ENCODE peak calls at places on chromosomes 11 and 22, in six cellular contexts. One of them, this sample, is unnamed.

GRCh38 chr11:33529461-33529860 is 171.2 kb downstream of the C11orf91 start:
- DNase-seq in posterior cingulate gyrus: no peak
- DNase-seq in anterior cingulate cortex: no peak
- DNase-seq in cardiac fibroblast: no peak
- DNase-seq in activated T-cell treated with anti-CD3 and anti-CD28 coated beads for 24 hours: no peak
- DNase-seq in amniotic stem cell: no peak
- DNase-seq in this sample: no peak

GRCh38 chr11:117425679-117426296 is 98.1 kb downstream of the CEP164 start:
- DNase-seq in posterior cingulate gyrus: no peak
- DNase-seq in anterior cingulate cortex: no peak
- DNase-seq in cardiac fibroblast: no peak
- DNase-seq in activated T-cell treated with anti-CD3 and anti-CD28 coated beads for 24 hours: no peak
- DNase-seq in amniotic stem cell: no peak
- DNase-seq in this sample: no peak

GRCh38 chr11:132284048-132284447 is 913.6 kb downstream of the NTM start:
- DNase-seq in posterior cingulate gyrus: no peak
- DNase-seq in anterior cingulate cortex: no peak
- DNase-seq in cardiac fibroblast: no peak
- DNase-seq in activated T-cell treated with anti-CD3 and anti-CD28 coated beads for 24 hours: no peak
- DNase-seq in amniotic stem cell: no peak
- DNase-seq in this sample: no peak

GRCh38 chr11:34356130-34356529 is 1.7 kb downstream of the ABTB2 start:
- DNase-seq in posterior cingulate gyrus: no peak
- DNase-seq in anterior cingulate cortex: no peak
- DNase-seq in cardiac fibroblast: no peak
- DNase-seq in activated T-cell treated with anti-CD3 and anti-CD28 coated beads for 24 hours: no peak
- DNase-seq in amniotic stem cell: no peak
- DNase-seq in this sample: no peak

GRCh38 chr11:100687630-100688395 is 725 bp downstream of the ARHGAP42 start:
- DNase-seq in posterior cingulate gyrus: no peak
- DNase-seq in anterior cingulate cortex: peak; percentile 24
- DNase-seq in cardiac fibroblast: peak; percentile 86
- DNase-seq in activated T-cell treated with anti-CD3 and anti-CD28 coated beads for 24 hours: no peak
- DNase-seq in amniotic stem cell: peak; percentile 52
- DNase-seq in this sample: no peak

GRCh38 chr22:17778412-17778976 is 4.2 kb upstream of the BID start:
- DNase-seq in posterior cingulate gyrus: no peak
- DNase-seq in anterior cingulate cortex: no peak
- DNase-seq in cardiac fibroblast: no peak
- DNase-seq in activated T-cell treated with anti-CD3 and anti-CD28 coated beads for 24 hours: no peak
- DNase-seq in amniotic stem cell: no peak
- DNase-seq in this sample: no peak

GRCh38 chr11:121953122-121953521 is 162.9 kb downstream of the BLID start:
- DNase-seq in posterior cingulate gyrus: no peak
- DNase-seq in anterior cingulate cortex: no peak
- DNase-seq in cardiac fibroblast: no peak
- DNase-seq in activated T-cell treated with anti-CD3 and anti-CD28 coated beads for 24 hours: no peak
- DNase-seq in amniotic stem cell: no peak
- DNase-seq in this sample: no peak

GRCh38 chr11:70948855-70949551 is 303.4 kb downstream of the SHANK2 start:
- DNase-seq in posterior cingulate gyrus: no peak
- DNase-seq in anterior cingulate cortex: no peak
- DNase-seq in cardiac fibroblast: no peak
- DNase-seq in activated T-cell treated with anti-CD3 and anti-CD28 coated beads for 24 hours: no peak
- DNase-seq in amniotic stem cell: no peak
- DNase-seq in this sample: no peak

GRCh38 chr11:132646890-132647289 is 885.4 kb downstream of the OPCML start:
- DNase-seq in posterior cingulate gyrus: no peak
- DNase-seq in anterior cingulate cortex: no peak
- DNase-seq in cardiac fibroblast: no peak
- DNase-seq in activated T-cell treated with anti-CD3 and anti-CD28 coated beads for 24 hours: no peak
- DNase-seq in amniotic stem cell: no peak
- DNase-seq in this sample: no peak